ENCODE peak calls at places on chromosomes 7 and 10, in eight cellular contexts. One of them, this sample, is unnamed.

GRCh38 chr7:126578338-126578737 is 674.4 kb downstream of the GRM8 start:
- DNase-seq in fibroblast of lung: no peak
- DNase-seq in neural crest cell: no peak
- DNase-seq in NCI-H1417: peak; percentile 46
- DNase-seq in RWPE1: no peak
- DNase-seq in NCI-H510A treated with DMSO at 0.1 percent for 48 hours: peak; percentile 73
- DNase-seq in activated CD4-positive, alpha-beta T cell treated with anti-CD3 and anti-CD28 coated beads for 36 hours: no peak
- DNase-seq in cardiac muscle cell: no peak
- DNase-seq in this sample: no peak

GRCh38 chr7:18715988-18716387 is 220.4 kb downstream of the HDAC9 start:
- DNase-seq in fibroblast of lung: no peak
- DNase-seq in neural crest cell: no peak
- DNase-seq in NCI-H1417: no peak
- DNase-seq in RWPE1: no peak
- DNase-seq in NCI-H510A treated with DMSO at 0.1 percent for 48 hours: no peak
- DNase-seq in activated CD4-positive, alpha-beta T cell treated with anti-CD3 and anti-CD28 coated beads for 36 hours: no peak
- DNase-seq in cardiac muscle cell: peak; percentile 8
- DNase-seq in this sample: peak; percentile 60

GRCh38 chr7:50450691-50451051 is 521 bp upstream of the FIGNL1 start:
- DNase-seq in fibroblast of lung: no peak
- DNase-seq in neural crest cell: no peak
- DNase-seq in NCI-H1417: peak; percentile 89
- DNase-seq in RWPE1: no peak
- DNase-seq in NCI-H510A treated with DMSO at 0.1 percent for 48 hours: peak; percentile 70
- DNase-seq in activated CD4-positive, alpha-beta T cell treated with anti-CD3 and anti-CD28 coated beads for 36 hours: peak; percentile 55
- DNase-seq in cardiac muscle cell: peak; percentile 10
- DNase-seq in this sample: no peak

GRCh38 chr7:23276381-23276780 is 22.8 kb upstream of the MALSU1 start:
- DNase-seq in fibroblast of lung: no peak
- DNase-seq in neural crest cell: no peak
- DNase-seq in NCI-H1417: no peak
- DNase-seq in RWPE1: no peak
- DNase-seq in NCI-H510A treated with DMSO at 0.1 percent for 48 hours: no peak
- DNase-seq in activated CD4-positive, alpha-beta T cell treated with anti-CD3 and anti-CD28 coated beads for 36 hours: no peak
- DNase-seq in cardiac muscle cell: peak; percentile 10
- DNase-seq in this sample: no peak

GRCh38 chr10:119762035-119762434 is 36.2 kb downstream of the INPP5F start:
- DNase-seq in fibroblast of lung: no peak
- DNase-seq in neural crest cell: no peak
- DNase-seq in NCI-H1417: no peak
- DNase-seq in RWPE1: no peak
- DNase-seq in NCI-H510A treated with DMSO at 0.1 percent for 48 hours: no peak
- DNase-seq in activated CD4-positive, alpha-beta T cell treated with anti-CD3 and anti-CD28 coated beads for 36 hours: no peak
- DNase-seq in cardiac muscle cell: no peak
- DNase-seq in this sample: no peak

GRCh38 chr7:15558747-15559146 is 3.1 kb downstream of the AGMO start:
- DNase-seq in fibroblast of lung: no peak
- DNase-seq in neural crest cell: no peak
- DNase-seq in NCI-H1417: no peak
- DNase-seq in RWPE1: no peak
- DNase-seq in NCI-H510A treated with DMSO at 0.1 percent for 48 hours: no peak
- DNase-seq in activated CD4-positive, alpha-beta T cell treated with anti-CD3 and anti-CD28 coated beads for 36 hours: no peak
- DNase-seq in cardiac muscle cell: no peak
- DNase-seq in this sample: no peak

GRCh38 chr7:134705716-134706115 is 59.1 kb downstream of the BPGM start:
- DNase-seq in fibroblast of lung: no peak
- DNase-seq in neural crest cell: no peak
- DNase-seq in NCI-H1417: no peak
- DNase-seq in RWPE1: no peak
- DNase-seq in NCI-H510A treated with DMSO at 0.1 percent for 48 hours: no peak
- DNase-seq in activated CD4-positive, alpha-beta T cell treated with anti-CD3 and anti-CD28 coated beads for 36 hours: no peak
- DNase-seq in cardiac muscle cell: no peak
- DNase-seq in this sample: peak; percentile 66

GRCh38 chr7:129560831-129561230 is 50.7 kb upstream of the NRF1 start:
- DNase-seq in fibroblast of lung: no peak
- DNase-seq in neural crest cell: no peak
- DNase-seq in NCI-H1417: no peak
- DNase-seq in RWPE1: no peak
- DNase-seq in NCI-H510A treated with DMSO at 0.1 percent for 48 hours: no peak
- DNase-seq in activated CD4-positive, alpha-beta T cell treated with anti-CD3 and anti-CD28 coated beads for 36 hours: no peak
- DNase-seq in cardiac muscle cell: no peak
- DNase-seq in this sample: no peak

GRCh38 chr7:132394283-132395003 is 181.8 kb downstream of the PLXNA4 start:
- DNase-seq in fibroblast of lung: no peak
- DNase-seq in neural crest cell: no peak
- DNase-seq in NCI-H1417: no peak
- DNase-seq in RWPE1: no peak
- DNase-seq in NCI-H510A treated with DMSO at 0.1 percent for 48 hours: no peak
- DNase-seq in activated CD4-positive, alpha-beta T cell treated with anti-CD3 and anti-CD28 coated beads for 36 hours: peak; percentile 27
- DNase-seq in cardiac muscle cell: peak; percentile 31
- DNase-seq in this sample: no peak

GRCh38 chr7:151400626-151401315 is 9.1 kb downstream of the WDR86 start:
- DNase-seq in fibroblast of lung: no peak
- DNase-seq in neural crest cell: no peak
- DNase-seq in NCI-H1417: no peak
- DNase-seq in RWPE1: no peak
- DNase-seq in NCI-H510A treated with DMSO at 0.1 percent for 48 hours: no peak
- DNase-seq in activated CD4-positive, alpha-beta T cell treated with anti-CD3 and anti-CD28 coated beads for 36 hours: no peak
- DNase-seq in cardiac muscle cell: no peak
- DNase-seq in this sample: no peak

GRCh38 chr7:12222889-12223579 is 11.9 kb downstream of the TMEM106B start:
- DNase-seq in fibroblast of lung: no peak
- DNase-seq in neural crest cell: no peak
- DNase-seq in NCI-H1417: no peak
- DNase-seq in RWPE1: no peak
- DNase-seq in NCI-H510A treated with DMSO at 0.1 percent for 48 hours: no peak
- DNase-seq in activated CD4-positive, alpha-beta T cell treated with anti-CD3 and anti-CD28 coated beads for 36 hours: no peak
- DNase-seq in cardiac muscle cell: no peak
- DNase-seq in this sample: no peak

GRCh38 chr7:22665816-22666375 is 61.1 kb upstream of the IL6 start:
- DNase-seq in fibroblast of lung: peak; percentile 23
- DNase-seq in neural crest cell: no peak
- DNase-seq in NCI-H1417: no peak
- DNase-seq in RWPE1: no peak
- DNase-seq in NCI-H510A treated with DMSO at 0.1 percent for 48 hours: no peak
- DNase-seq in activated CD4-positive, alpha-beta T cell treated with anti-CD3 and anti-CD28 coated beads for 36 hours: peak; percentile 71
- DNase-seq in cardiac muscle cell: peak; percentile 33
- DNase-seq in this sample: no peak

GRCh38 chr7:108299251-108300014 is 156.8 kb downstream of the NRCAM start:
- DNase-seq in fibroblast of lung: no peak
- DNase-seq in neural crest cell: no peak
- DNase-seq in NCI-H1417: no peak
- DNase-seq in RWPE1: no peak
- DNase-seq in NCI-H510A treated with DMSO at 0.1 percent for 48 hours: no peak
- DNase-seq in activated CD4-positive, alpha-beta T cell treated with anti-CD3 and anti-CD28 coated beads for 36 hours: no peak
- DNase-seq in cardiac muscle cell: peak; percentile 68
- DNase-seq in this sample: no peak

GRCh38 chr10:124025638-124026336 is 67.6 kb downstream of the CHST15 start:
- DNase-seq in fibroblast of lung: peak; percentile 50
- DNase-seq in neural crest cell: no peak
- DNase-seq in NCI-H1417: peak; percentile 1
- DNase-seq in RWPE1: no peak
- DNase-seq in NCI-H510A treated with DMSO at 0.1 percent for 48 hours: no peak
- DNase-seq in activated CD4-positive, alpha-beta T cell treated with anti-CD3 and anti-CD28 coated beads for 36 hours: no peak
- DNase-seq in cardiac muscle cell: peak; percentile 51
- DNase-seq in this sample: no peak

GRCh38 chr10:69068549-69068948 is 19.4 kb upstream of the SRGN start:
- DNase-seq in fibroblast of lung: peak; percentile 37
- DNase-seq in neural crest cell: no peak
- DNase-seq in NCI-H1417: no peak
- DNase-seq in RWPE1: no peak
- DNase-seq in NCI-H510A treated with DMSO at 0.1 percent for 48 hours: no peak
- DNase-seq in activated CD4-positive, alpha-beta T cell treated with anti-CD3 and anti-CD28 coated beads for 36 hours: no peak
- DNase-seq in cardiac muscle cell: peak; percentile 87
- DNase-seq in this sample: no peak

GRCh38 chr10:74882831-74883230 is 56.4 kb downstream of the KAT6B start:
- DNase-seq in fibroblast of lung: peak; percentile 76
- DNase-seq in neural crest cell: no peak
- DNase-seq in NCI-H1417: no peak
- DNase-seq in RWPE1: no peak
- DNase-seq in NCI-H510A treated with DMSO at 0.1 percent for 48 hours: no peak
- DNase-seq in activated CD4-positive, alpha-beta T cell treated with anti-CD3 and anti-CD28 coated beads for 36 hours: no peak
- DNase-seq in cardiac muscle cell: peak; percentile 16
- DNase-seq in this sample: no peak

GRCh38 chr10:25068152-25069058 is 52.0 kb downstream of the THNSL1 start:
- DNase-seq in fibroblast of lung: peak; percentile 39
- DNase-seq in neural crest cell: no peak
- DNase-seq in NCI-H1417: no peak
- DNase-seq in RWPE1: peak; percentile 86
- DNase-seq in NCI-H510A treated with DMSO at 0.1 percent for 48 hours: no peak
- DNase-seq in activated CD4-positive, alpha-beta T cell treated with anti-CD3 and anti-CD28 coated beads for 36 hours: no peak
- DNase-seq in cardiac muscle cell: no peak
- DNase-seq in this sample: peak; percentile 89

GRCh38 chr7:25272265-25272664 is 44.0 kb upstream of the NPVF start:
- DNase-seq in fibroblast of lung: no peak
- DNase-seq in neural crest cell: no peak
- DNase-seq in NCI-H1417: no peak
- DNase-seq in RWPE1: no peak
- DNase-seq in NCI-H510A treated with DMSO at 0.1 percent for 48 hours: no peak
- DNase-seq in activated CD4-positive, alpha-beta T cell treated with anti-CD3 and anti-CD28 coated beads for 36 hours: no peak
- DNase-seq in cardiac muscle cell: no peak
- DNase-seq in this sample: no peak

GRCh38 chr10:48224979-48225560 is 49.4 kb downstream of the FRMPD2 start:
- DNase-seq in fibroblast of lung: no peak
- DNase-seq in neural crest cell: no peak
- DNase-seq in NCI-H1417: no peak
- DNase-seq in RWPE1: no peak
- DNase-seq in NCI-H510A treated with DMSO at 0.1 percent for 48 hours: no peak
- DNase-seq in activated CD4-positive, alpha-beta T cell treated with anti-CD3 and anti-CD28 coated beads for 36 hours: no peak
- DNase-seq in cardiac muscle cell: peak; percentile 50
- DNase-seq in this sample: no peak

GRCh38 chr10:30538086-30538485 is 91.5 kb downstream of the LYZL2 start:
- DNase-seq in fibroblast of lung: peak; percentile 16
- DNase-seq in neural crest cell: no peak
- DNase-seq in NCI-H1417: no peak
- DNase-seq in RWPE1: peak; percentile 18
- DNase-seq in NCI-H510A treated with DMSO at 0.1 percent for 48 hours: no peak
- DNase-seq in activated CD4-positive, alpha-beta T cell treated with anti-CD3 and anti-CD28 coated beads for 36 hours: no peak
- DNase-seq in cardiac muscle cell: peak; percentile 31
- DNase-seq in this sample: no peak

GRCh38 chr7:35802649-35803048 is 1.8 kb downstream of the SEPTIN7 start:
- DNase-seq in fibroblast of lung: no peak
- DNase-seq in neural crest cell: no peak
- DNase-seq in NCI-H1417: peak; percentile 6
- DNase-seq in RWPE1: no peak
- DNase-seq in NCI-H510A treated with DMSO at 0.1 percent for 48 hours: no peak
- DNase-seq in activated CD4-positive, alpha-beta T cell treated with anti-CD3 and anti-CD28 coated beads for 36 hours: peak; percentile 40
- DNase-seq in cardiac muscle cell: no peak
- DNase-seq in this sample: peak; percentile 69

GRCh38 chr7:33616752-33617151 is 288.6 kb upstream of the BMPER start:
- DNase-seq in fibroblast of lung: no peak
- DNase-seq in neural crest cell: no peak
- DNase-seq in NCI-H1417: no peak
- DNase-seq in RWPE1: no peak
- DNase-seq in NCI-H510A treated with DMSO at 0.1 percent for 48 hours: no peak
- DNase-seq in activated CD4-positive, alpha-beta T cell treated with anti-CD3 and anti-CD28 coated beads for 36 hours: no peak
- DNase-seq in cardiac muscle cell: no peak
- DNase-seq in this sample: no peak

GRCh38 chr7:153381275-153382119 is 621.9 kb downstream of the ACTR3B start:
- DNase-seq in fibroblast of lung: no peak
- DNase-seq in neural crest cell: no peak
- DNase-seq in NCI-H1417: no peak
- DNase-seq in RWPE1: no peak
- DNase-seq in NCI-H510A treated with DMSO at 0.1 percent for 48 hours: no peak
- DNase-seq in activated CD4-positive, alpha-beta T cell treated with anti-CD3 and anti-CD28 coated beads for 36 hours: peak; percentile 51
- DNase-seq in cardiac muscle cell: no peak
- DNase-seq in this sample: peak; percentile 60

GRCh38 chr7:35734001-35734483 is 39.1 kb upstream of the HERPUD2 start:
- DNase-seq in fibroblast of lung: no peak
- DNase-seq in neural crest cell: no peak
- DNase-seq in NCI-H1417: no peak
- DNase-seq in RWPE1: no peak
- DNase-seq in NCI-H510A treated with DMSO at 0.1 percent for 48 hours: no peak
- DNase-seq in activated CD4-positive, alpha-beta T cell treated with anti-CD3 and anti-CD28 coated beads for 36 hours: no peak
- DNase-seq in cardiac muscle cell: no peak
- DNase-seq in this sample: peak; percentile 82

GRCh38 chr10:107230854-107231253 is 66.3 kb upstream of the SORCS1 start:
- DNase-seq in fibroblast of lung: no peak
- DNase-seq in neural crest cell: no peak
- DNase-seq in NCI-H1417: no peak
- DNase-seq in RWPE1: no peak
- DNase-seq in NCI-H510A treated with DMSO at 0.1 percent for 48 hours: no peak
- DNase-seq in activated CD4-positive, alpha-beta T cell treated with anti-CD3 and anti-CD28 coated beads for 36 hours: no peak
- DNase-seq in cardiac muscle cell: no peak
- DNase-seq in this sample: no peak

GRCh38 chr10:79356104-79356503 is 8.8 kb downstream of the PPIF start:
- DNase-seq in fibroblast of lung: no peak
- DNase-seq in neural crest cell: no peak
- DNase-seq in NCI-H1417: no peak
- DNase-seq in RWPE1: no peak
- DNase-seq in NCI-H510A treated with DMSO at 0.1 percent for 48 hours: no peak
- DNase-seq in activated CD4-positive, alpha-beta T cell treated with anti-CD3 and anti-CD28 coated beads for 36 hours: no peak
- DNase-seq in cardiac muscle cell: no peak
- DNase-seq in this sample: no peak

GRCh38 chr7:16098058-16098457 is 323.3 kb downstream of the CRPPA start:
- DNase-seq in fibroblast of lung: peak; percentile 14
- DNase-seq in neural crest cell: no peak
- DNase-seq in NCI-H1417: no peak
- DNase-seq in RWPE1: peak; percentile 18
- DNase-seq in NCI-H510A treated with DMSO at 0.1 percent for 48 hours: no peak
- DNase-seq in activated CD4-positive, alpha-beta T cell treated with anti-CD3 and anti-CD28 coated beads for 36 hours: no peak
- DNase-seq in cardiac muscle cell: peak; percentile 17
- DNase-seq in this sample: no peak

GRCh38 chr7:89618269-89618668 is 536.0 kb upstream of the STEAP1 start:
- DNase-seq in fibroblast of lung: no peak
- DNase-seq in neural crest cell: no peak
- DNase-seq in NCI-H1417: peak; percentile 56
- DNase-seq in RWPE1: no peak
- DNase-seq in NCI-H510A treated with DMSO at 0.1 percent for 48 hours: peak; percentile 23
- DNase-seq in activated CD4-positive, alpha-beta T cell treated with anti-CD3 and anti-CD28 coated beads for 36 hours: no peak
- DNase-seq in cardiac muscle cell: no peak
- DNase-seq in this sample: no peak

GRCh38 chr7:106247827-106248201 is 37.0 kb downstream of the NAMPT start:
- DNase-seq in fibroblast of lung: no peak
- DNase-seq in neural crest cell: no peak
- DNase-seq in NCI-H1417: no peak
- DNase-seq in RWPE1: no peak
- DNase-seq in NCI-H510A treated with DMSO at 0.1 percent for 48 hours: no peak
- DNase-seq in activated CD4-positive, alpha-beta T cell treated with anti-CD3 and anti-CD28 coated beads for 36 hours: no peak
- DNase-seq in cardiac muscle cell: no peak
- DNase-seq in this sample: no peak

GRCh38 chr7:17062433-17063383 is 180.9 kb upstream of the AGR3 start:
- DNase-seq in fibroblast of lung: peak; percentile 54
- DNase-seq in neural crest cell: no peak
- DNase-seq in NCI-H1417: no peak
- DNase-seq in RWPE1: peak; percentile 10
- DNase-seq in NCI-H510A treated with DMSO at 0.1 percent for 48 hours: no peak
- DNase-seq in activated CD4-positive, alpha-beta T cell treated with anti-CD3 and anti-CD28 coated beads for 36 hours: no peak
- DNase-seq in cardiac muscle cell: peak; percentile 30
- DNase-seq in this sample: no peak